ENCODE peak calls at places on chromosomes 16 and 17, in seven cellular contexts. J is renal cortical epithelial cell; P is left cardiac atrium; H is GM06990; Q is foreskin melanocyte; Y is amniotic stem cell; N is stimulated activated CD4-positive, alpha-beta T cell treated with anti-CD3 and anti-CD28 coated beads, Interleukin-1b, Interleukin-23, amount 100 ng/mL, for 1 hour. Z is an unnamed sample.

GRCh38 chr16:9012848-9013507 is 49.3 kb upstream of the USP7 start:
- DNase-seq in J (no peak), P (no peak), H (no peak), Q (no peak), Y (no peak), N (no peak), Z (no peak)

GRCh38 chr17:32303861-32304288 is 38.1 kb downstream of the C17orf75 start:
- DNase-seq in J (no peak), P (no peak), H (no peak), Q (no peak), Y (no peak), N (no peak), Z (no peak)

GRCh38 chr17:59837362-59838195 is 55.2 kb downstream of the TUBD1 start:
- DNase-seq in J (peak; percentile 100), P (peak; percentile 64), H (peak; percentile 84), Q (peak; percentile 100), Y (peak; percentile 98), N (no peak), Z (peak; percentile 97)

GRCh38 chr17:50263293-50264262 is 10.7 kb upstream of the TMEM92 start:
- DNase-seq in J (no peak), P (no peak), H (no peak), Q (no peak), Y (no peak), N (no peak), Z (no peak)

GRCh38 chr16:27204232-27204915 is 1.0 kb downstream of the KDM8 start:
- DNase-seq in J (no peak), P (no peak), H (no peak), Q (no peak), Y (no peak), N (no peak), Z (no peak)

GRCh38 chr17:45895304-45895968 is 1.1 kb downstream of the MAPT start:
- DNase-seq in J (no peak), P (no peak), H (peak; percentile 35), Q (no peak), Y (no peak), N (no peak), Z (no peak)

GRCh38 chr17:68355093-68355492 is 63.8 kb downstream of the ARSG start:
- DNase-seq in J (peak; percentile 38), P (no peak), H (no peak), Q (no peak), Y (peak; percentile 27), N (no peak), Z (no peak)

GRCh38 chr17:82418001-82418986 is at the start of the genes HEXD and OGFOD3:
- DNase-seq in J (peak; percentile 24), P (peak; percentile 87), H (peak; percentile 92), Q (peak; percentile 76), Y (peak; percentile 63), N (peak; percentile 62), Z (no peak)

GRCh38 chr17:77449908-77450741 is 309.4 kb downstream of the SEC14L1 start:
- DNase-seq in J (peak; percentile 38), P (peak; percentile 85), H (no peak), Q (no peak), Y (no peak), N (no peak), Z (no peak)

GRCh38 chr17:21549107-21549687 is 143.1 kb upstream of the KCNJ18 start:
- DNase-seq in J (peak; percentile 25), P (no peak), H (no peak), Q (no peak), Y (no peak), N (no peak), Z (no peak)

GRCh38 chr17:76204277-76204676 is 36.0 kb downstream of the RNF157 start:
- DNase-seq in J (peak; percentile 72), P (no peak), H (no peak), Q (peak; percentile 25), Y (peak; percentile 25), N (no peak), Z (no peak)

GRCh38 chr17:74037320-74037719 is 166.2 kb upstream of the RPL38 start:
- DNase-seq in J (peak; percentile 19), P (peak; percentile 58), H (no peak), Q (no peak), Y (no peak), N (no peak), Z (no peak)

GRCh38 chr17:44601574-44602372 is 44.5 kb downstream of the FZD2 start:
- DNase-seq in J (no peak), P (no peak), H (no peak), Q (no peak), Y (no peak), N (no peak), Z (no peak)

GRCh38 chr17:3003401-3004149 is 59.8 kb downstream of the OR1D5 start:
- DNase-seq in J (no peak), P (no peak), H (peak; percentile 77), Q (no peak), Y (no peak), N (no peak), Z (peak; percentile 32)

GRCh38 chr16:48576927-48577326 is 33.1 kb downstream of the N4BP1 start:
- DNase-seq in J (peak; percentile 68), P (no peak), H (no peak), Q (peak; percentile 59), Y (no peak), N (no peak), Z (no peak)

GRCh38 chr16:4409081-4409932 is 7.1 kb downstream of the CORO7 start:
- DNase-seq in J (no peak), P (no peak), H (no peak), Q (no peak), Y (no peak), N (no peak), Z (no peak)

GRCh38 chr16:81574168-81574567 is 129.6 kb downstream of the CMIP start:
- DNase-seq in J (no peak), P (no peak), H (no peak), Q (no peak), Y (no peak), N (no peak), Z (no peak)

GRCh38 chr17:68591583-68591982 is 9.6 kb downstream of the FAM20A start:
- DNase-seq in J (no peak), P (peak; percentile 35), H (no peak), Q (no peak), Y (no peak), N (no peak), Z (no peak)

GRCh38 chr17:81854974-81855774 is 5.2 kb downstream of the P4HB start:
- DNase-seq in J (no peak), P (peak; percentile 28), H (no peak), Q (no peak), Y (no peak), N (no peak), Z (no peak)

GRCh38 chr17:250487-251300 is 69.2 kb upstream of the DOC2B start:
- DNase-seq in J (no peak), P (peak; percentile 0), H (no peak), Q (no peak), Y (no peak), N (no peak), Z (no peak)

GRCh38 chr16:57941016-57941656 is 29.8 kb downstream of the CNGB1 start:
- DNase-seq in J (peak; percentile 46), P (peak; percentile 72), H (no peak), Q (no peak), Y (no peak), N (no peak), Z (no peak)

GRCh38 chr16:24906199-24906808 is 60.5 kb downstream of the SLC5A11 start:
- DNase-seq in J (peak; percentile 11), P (no peak), H (no peak), Q (peak; percentile 14), Y (no peak), N (no peak), Z (no peak)

GRCh38 chr16:86195863-86196630 is 297.1 kb downstream of the IRF8 start:
- DNase-seq in J (no peak), P (no peak), H (no peak), Q (no peak), Y (no peak), N (no peak), Z (no peak)

GRCh38 chr17:73165616-73166404 is 1.0 kb downstream of the SSTR2 start:
- DNase-seq in J (no peak), P (peak; percentile 25), H (peak; percentile 46), Q (no peak), Y (no peak), N (no peak), Z (no peak)

GRCh38 chr16:8867483-8868271 is 1.1 kb downstream of the CARHSP1 start:
- DNase-seq in J (no peak), P (peak; percentile 61), H (no peak), Q (no peak), Y (no peak), N (no peak), Z (no peak)

GRCh38 chr16:50881331-50881830 is 139.5 kb downstream of the CYLD start:
- DNase-seq in J (no peak), P (no peak), H (no peak), Q (no peak), Y (no peak), N (no peak), Z (no peak)

GRCh38 chr17:68318103-68318991 is 27.1 kb downstream of the ARSG start:
- DNase-seq in J (peak; percentile 66), P (no peak), H (no peak), Q (no peak), Y (no peak), N (no peak), Z (no peak)

GRCh38 chr16:85899444-85899843 is 482 bp downstream of the IRF8 start:
- DNase-seq in J (no peak), P (no peak), H (no peak), Q (no peak), Y (no peak), N (no peak), Z (no peak)

GRCh38 chr17:43722921-43723665 is 35.5 kb downstream of the SOST start:
- DNase-seq in J (peak; percentile 34), P (no peak), H (no peak), Q (no peak), Y (no peak), N (no peak), Z (no peak)